ENCODE peak calls at places on chromosome 19, in six cellular contexts. One of them, this sample, is unnamed.

GRCh38 chr19:1168877-1169791 is 4.9 kb downstream of the SBNO2 start:
- DNase-seq in substantia nigra: no peak
- DNase-seq in astrocyte: peak
- DNase-seq in tibial artery: no peak
- DNase-seq in CD8-positive, alpha-beta T cell: no peak
- DNase-seq in aorta: peak
- DNase-seq in this sample: no peak

GRCh38 chr19:58406818-58407657 is 1.4 kb upstream of the ZNF584 start:
- DNase-seq in substantia nigra: no peak
- DNase-seq in astrocyte: no peak
- DNase-seq in tibial artery: no peak
- DNase-seq in CD8-positive, alpha-beta T cell: no peak
- DNase-seq in aorta: no peak
- DNase-seq in this sample: no peak

GRCh38 chr19:53885036-53885435 is 3.0 kb downstream of the PRKCG start:
- DNase-seq in substantia nigra: no peak
- DNase-seq in astrocyte: no peak
- DNase-seq in tibial artery: no peak
- DNase-seq in CD8-positive, alpha-beta T cell: no peak
- DNase-seq in aorta: no peak
- DNase-seq in this sample: no peak

GRCh38 chr19:30450945-30451344 is 78.8 kb downstream of the ZNF536 start:
- DNase-seq in substantia nigra: no peak
- DNase-seq in astrocyte: no peak
- DNase-seq in tibial artery: no peak
- DNase-seq in CD8-positive, alpha-beta T cell: no peak
- DNase-seq in aorta: no peak
- DNase-seq in this sample: no peak

GRCh38 chr19:14059093-14059480 is 2.8 kb downstream of the PALM3 start:
- DNase-seq in substantia nigra: no peak
- DNase-seq in astrocyte: no peak
- DNase-seq in tibial artery: no peak
- DNase-seq in CD8-positive, alpha-beta T cell: peak
- DNase-seq in aorta: no peak
- DNase-seq in this sample: no peak

GRCh38 chr19:326851-327250 is 17.7 kb downstream of the MIER2 start:
- DNase-seq in substantia nigra: no peak
- DNase-seq in astrocyte: no peak
- DNase-seq in tibial artery: no peak
- DNase-seq in CD8-positive, alpha-beta T cell: no peak
- DNase-seq in aorta: no peak
- DNase-seq in this sample: no peak

GRCh38 chr19:47435196-47435595 is 15.9 kb upstream of the MEIS3 start:
- DNase-seq in substantia nigra: no peak
- DNase-seq in astrocyte: no peak
- DNase-seq in tibial artery: no peak
- DNase-seq in CD8-positive, alpha-beta T cell: no peak
- DNase-seq in aorta: no peak
- DNase-seq in this sample: no peak

GRCh38 chr19:9721861-9722260 is 46.7 kb downstream of the ZNF846 start:
- DNase-seq in substantia nigra: no peak
- DNase-seq in astrocyte: no peak
- DNase-seq in tibial artery: no peak
- DNase-seq in CD8-positive, alpha-beta T cell: no peak
- DNase-seq in aorta: no peak
- DNase-seq in this sample: no peak

GRCh38 chr19:49678970-49679831 is 2.1 kb downstream of the PRMT1 start:
- DNase-seq in substantia nigra: no peak
- DNase-seq in astrocyte: no peak
- DNase-seq in tibial artery: no peak
- DNase-seq in CD8-positive, alpha-beta T cell: no peak
- DNase-seq in aorta: no peak
- DNase-seq in this sample: no peak

GRCh38 chr19:4058696-4059492 is 7.8 kb downstream of the ZBTB7A start:
- DNase-seq in substantia nigra: peak
- DNase-seq in astrocyte: no peak
- DNase-seq in tibial artery: no peak
- DNase-seq in CD8-positive, alpha-beta T cell: no peak
- DNase-seq in aorta: peak
- DNase-seq in this sample: no peak

GRCh38 chr19:10419646-10420443 is 493 bp upstream of the PDE4A start:
- DNase-seq in substantia nigra: no peak
- DNase-seq in astrocyte: peak
- DNase-seq in tibial artery: no peak
- DNase-seq in CD8-positive, alpha-beta T cell: no peak
- DNase-seq in aorta: no peak
- DNase-seq in this sample: no peak

GRCh38 chr19:42270346-42271044 is 1.4 kb downstream of the CIC start:
- DNase-seq in substantia nigra: peak
- DNase-seq in astrocyte: peak
- DNase-seq in tibial artery: peak
- DNase-seq in CD8-positive, alpha-beta T cell: peak
- DNase-seq in aorta: peak
- DNase-seq in this sample: peak

GRCh38 chr19:35295792-35296462 is 4.0 kb downstream of the MAG start:
- DNase-seq in substantia nigra: no peak
- DNase-seq in astrocyte: no peak
- DNase-seq in tibial artery: no peak
- DNase-seq in CD8-positive, alpha-beta T cell: peak
- DNase-seq in aorta: no peak
- DNase-seq in this sample: no peak

GRCh38 chr19:56838930-56839664 is 1.4 kb downstream of the PEG3 start:
- DNase-seq in substantia nigra: peak
- DNase-seq in astrocyte: peak
- DNase-seq in tibial artery: peak
- DNase-seq in CD8-positive, alpha-beta T cell: no peak
- DNase-seq in aorta: peak
- DNase-seq in this sample: peak

GRCh38 chr19:7558667-7559066 is 23.1 kb downstream of the PNPLA6 start:
- DNase-seq in substantia nigra: no peak
- DNase-seq in astrocyte: no peak
- DNase-seq in tibial artery: no peak
- DNase-seq in CD8-positive, alpha-beta T cell: no peak
- DNase-seq in aorta: no peak
- DNase-seq in this sample: no peak

GRCh38 chr19:750640-751423 is at the start of gene MISP:
- DNase-seq in substantia nigra: no peak
- DNase-seq in astrocyte: no peak
- DNase-seq in tibial artery: no peak
- DNase-seq in CD8-positive, alpha-beta T cell: no peak
- DNase-seq in aorta: peak
- DNase-seq in this sample: no peak

GRCh38 chr19:49331616-49332055 is 3.6 kb upstream of the CD37 start:
- DNase-seq in substantia nigra: no peak
- DNase-seq in astrocyte: peak
- DNase-seq in tibial artery: no peak
- DNase-seq in CD8-positive, alpha-beta T cell: peak
- DNase-seq in aorta: peak
- DNase-seq in this sample: peak

GRCh38 chr19:29576043-29576442 is 30.0 kb upstream of the POP4 start:
- DNase-seq in substantia nigra: no peak
- DNase-seq in astrocyte: no peak
- DNase-seq in tibial artery: no peak
- DNase-seq in CD8-positive, alpha-beta T cell: no peak
- DNase-seq in aorta: no peak
- DNase-seq in this sample: no peak

GRCh38 chr19:5644051-5644450 is 21.2 kb downstream of the SAFB start:
- DNase-seq in substantia nigra: no peak
- DNase-seq in astrocyte: no peak
- DNase-seq in tibial artery: no peak
- DNase-seq in CD8-positive, alpha-beta T cell: no peak
- DNase-seq in aorta: no peak
- DNase-seq in this sample: no peak

GRCh38 chr19:55320844-55321419 is 4.2 kb downstream of the TMEM150B start:
- DNase-seq in substantia nigra: no peak
- DNase-seq in astrocyte: no peak
- DNase-seq in tibial artery: no peak
- DNase-seq in CD8-positive, alpha-beta T cell: no peak
- DNase-seq in aorta: no peak
- DNase-seq in this sample: no peak

GRCh38 chr19:13585512-13585911 is 79.2 kb upstream of the CACNA1A start:
- DNase-seq in substantia nigra: no peak
- DNase-seq in astrocyte: no peak
- DNase-seq in tibial artery: no peak
- DNase-seq in CD8-positive, alpha-beta T cell: no peak
- DNase-seq in aorta: no peak
- DNase-seq in this sample: no peak

GRCh38 chr19:8304841-8305621 is 3.1 kb downstream of the CD320 start:
- DNase-seq in substantia nigra: no peak
- DNase-seq in astrocyte: no peak
- DNase-seq in tibial artery: no peak
- DNase-seq in CD8-positive, alpha-beta T cell: peak
- DNase-seq in aorta: peak
- DNase-seq in this sample: no peak

GRCh38 chr19:53883231-53883661 is 1.2 kb downstream of the PRKCG start:
- DNase-seq in substantia nigra: no peak
- DNase-seq in astrocyte: no peak
- DNase-seq in tibial artery: no peak
- DNase-seq in CD8-positive, alpha-beta T cell: no peak
- DNase-seq in aorta: peak
- DNase-seq in this sample: no peak

GRCh38 chr19:5042556-5042955 is 73.6 kb downstream of the KDM4B start:
- DNase-seq in substantia nigra: no peak
- DNase-seq in astrocyte: no peak
- DNase-seq in tibial artery: no peak
- DNase-seq in CD8-positive, alpha-beta T cell: no peak
- DNase-seq in aorta: no peak
- DNase-seq in this sample: no peak

GRCh38 chr19:16465239-16465638 is 6.5 kb downstream of the EPS15L1 start:
- DNase-seq in substantia nigra: no peak
- DNase-seq in astrocyte: no peak
- DNase-seq in tibial artery: no peak
- DNase-seq in CD8-positive, alpha-beta T cell: no peak
- DNase-seq in aorta: no peak
- DNase-seq in this sample: no peak
- H3K27ac ChIP-seq in substantia nigra: no peak
- H3K27ac ChIP-seq in astrocyte: no peak
- H3K27ac ChIP-seq in tibial artery: no peak
- H3K27ac ChIP-seq in CD8-positive, alpha-beta T cell: no peak
- H3K27ac ChIP-seq in aorta: no peak
- H3K27ac ChIP-seq in this sample: no peak

GRCh38 chr19:33267706-33268105 is 34.6 kb downstream of the CEBPA start:
- DNase-seq in substantia nigra: no peak
- DNase-seq in astrocyte: no peak
- DNase-seq in tibial artery: no peak
- DNase-seq in CD8-positive, alpha-beta T cell: no peak
- DNase-seq in aorta: no peak
- DNase-seq in this sample: no peak
- H3K27ac ChIP-seq in substantia nigra: peak
- H3K27ac ChIP-seq in astrocyte: no peak
- H3K27ac ChIP-seq in tibial artery: no peak
- H3K27ac ChIP-seq in CD8-positive, alpha-beta T cell: no peak
- H3K27ac ChIP-seq in aorta: no peak
- H3K27ac ChIP-seq in this sample: no peak

GRCh38 chr19:46413262-46414031 is at the start of gene CCDC8:
- DNase-seq in substantia nigra: peak
- DNase-seq in astrocyte: peak
- DNase-seq in tibial artery: peak
- DNase-seq in CD8-positive, alpha-beta T cell: no peak
- DNase-seq in aorta: peak
- DNase-seq in this sample: peak

GRCh38 chr19:46410205-46411087 is 2.9 kb downstream of the CCDC8 start:
- DNase-seq in substantia nigra: no peak
- DNase-seq in astrocyte: no peak
- DNase-seq in tibial artery: no peak
- DNase-seq in CD8-positive, alpha-beta T cell: no peak
- DNase-seq in aorta: no peak
- DNase-seq in this sample: no peak

GRCh38 chr19:46411088-46412033 is 2.0 kb downstream of the CCDC8 start:
- DNase-seq in substantia nigra: no peak
- DNase-seq in astrocyte: no peak
- DNase-seq in tibial artery: no peak
- DNase-seq in CD8-positive, alpha-beta T cell: no peak
- DNase-seq in aorta: no peak
- DNase-seq in this sample: no peak

GRCh38 chr19:46412983-46413261 is 442 bp downstream of the CCDC8 start:
- DNase-seq in substantia nigra: no peak
- DNase-seq in astrocyte: no peak
- DNase-seq in tibial artery: no peak
- DNase-seq in CD8-positive, alpha-beta T cell: no peak
- DNase-seq in aorta: no peak
- DNase-seq in this sample: no peak

DNA sequence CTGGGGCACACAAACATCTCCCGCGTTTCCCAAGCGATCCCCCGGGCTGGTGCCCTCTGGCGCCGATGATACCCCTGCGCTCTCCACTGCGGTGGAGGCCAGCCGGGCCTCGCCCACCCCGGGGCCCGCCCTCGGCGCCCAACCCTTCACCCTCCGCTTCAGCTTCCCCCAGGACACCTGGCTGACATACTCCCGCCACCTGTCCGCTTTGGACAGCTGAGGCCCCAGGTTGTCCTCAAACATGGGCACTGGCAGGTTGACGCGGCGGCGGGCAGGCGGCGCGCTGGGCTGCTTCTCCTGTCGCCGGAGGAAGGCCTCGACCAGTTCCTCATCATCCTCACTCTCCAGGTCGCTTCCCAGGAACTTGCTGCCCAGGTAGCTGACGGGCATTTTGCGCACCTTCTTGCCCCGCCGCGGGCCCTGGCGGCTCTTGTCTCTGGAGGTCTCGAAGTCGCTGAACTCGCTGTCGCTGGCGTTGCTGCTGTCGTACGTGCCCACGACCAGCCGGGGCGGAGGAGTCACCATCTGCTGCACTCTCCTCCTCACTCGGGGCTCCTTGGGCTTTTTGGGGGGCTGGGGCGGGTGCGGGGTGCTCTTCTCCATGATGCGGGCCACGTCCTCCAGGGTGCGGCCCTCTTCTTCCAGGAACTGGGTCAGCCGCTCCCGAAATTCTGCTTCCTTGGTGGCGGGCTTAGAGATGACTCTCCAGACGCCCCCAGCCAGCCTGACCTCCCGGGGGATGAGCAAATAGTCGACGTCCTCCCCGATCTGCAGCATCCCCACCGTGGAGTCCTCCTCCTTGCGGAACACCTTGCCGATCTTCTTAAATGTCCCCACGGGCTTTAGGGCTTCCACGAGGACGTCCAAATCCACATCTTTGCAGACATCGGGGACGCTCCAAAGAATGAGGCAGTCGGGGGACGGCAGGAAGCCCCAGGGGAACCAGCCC is 1.1 kb downstream of the CCDC8 start:
- DNase-seq in substantia nigra: no peak
- DNase-seq in astrocyte: no peak
- DNase-seq in tibial artery: no peak
- DNase-seq in CD8-positive, alpha-beta T cell: no peak
- DNase-seq in aorta: no peak
- DNase-seq in this sample: no peak
- H3K27ac ChIP-seq in substantia nigra: no peak
- H3K27ac ChIP-seq in astrocyte: peak
- H3K27ac ChIP-seq in tibial artery: peak
- H3K27ac ChIP-seq in CD8-positive, alpha-beta T cell: no peak
- H3K27ac ChIP-seq in aorta: no peak
- H3K27ac ChIP-seq in this sample: peak

DNA sequence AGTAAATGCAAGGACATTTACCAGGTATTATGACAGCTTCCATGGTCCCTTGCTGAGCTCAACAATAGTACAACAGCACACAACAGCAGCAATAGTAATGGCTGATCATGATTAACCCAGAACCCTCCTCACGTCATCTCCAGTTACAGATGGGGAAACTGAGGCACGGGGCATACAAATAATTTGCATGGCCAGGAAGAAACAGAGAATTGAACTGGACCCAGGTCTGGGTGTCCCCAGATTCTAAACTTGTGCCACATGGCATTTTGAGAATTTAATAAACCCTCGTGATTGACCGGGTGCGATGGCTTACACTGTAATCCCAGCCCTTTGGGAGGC is 7.2 kb downstream of the MAST3 start:
- DNase-seq in substantia nigra: no peak
- DNase-seq in astrocyte: no peak
- DNase-seq in tibial artery: no peak
- DNase-seq in CD8-positive, alpha-beta T cell: no peak
- DNase-seq in aorta: no peak
- DNase-seq in this sample: no peak
- H3K27ac ChIP-seq in substantia nigra: peak
- H3K27ac ChIP-seq in astrocyte: no peak
- H3K27ac ChIP-seq in tibial artery: peak
- H3K27ac ChIP-seq in CD8-positive, alpha-beta T cell: peak
- H3K27ac ChIP-seq in aorta: peak
- H3K27ac ChIP-seq in this sample: peak

This sample was measured in coronary artery.